ENCODE peak calls at places on chromosomes 1 and 21, in six cellular contexts. J, A, G, S, H and X are unnamed samples.

GRCh38 chr1:208211901-208212843 is 32.0 kb downstream of the PLXNA2 start:
- DNase-seq in J (no peak), A (no peak), G (no peak), S (no peak), H (no peak), X (no peak)

GRCh38 chr1:159214149-159214760 is 9.6 kb downstream of the ACKR1 start:
- DNase-seq in J (peak), A (peak), G (peak), S (peak), H (peak), X (peak)

GRCh38 chr21:34360488-34361241 is 3.1 kb upstream of the KCNE2 start:
- DNase-seq in J (no peak), A (no peak), G (no peak), S (no peak), H (no peak), X (no peak)

GRCh38 chr1:227561303-227561702 is 2.1 kb upstream of the ZNF678 start:
- DNase-seq in J (no peak), A (no peak), G (no peak), S (no peak), H (no peak), X (no peak)

GRCh38 chr1:168234846-168235547 is 9.2 kb downstream of the SFT2D2 start:
- DNase-seq in J (peak), A (no peak), G (peak), S (no peak), H (peak), X (peak)

GRCh38 chr1:220300442-220301121 is 28.3 kb upstream of the RAB3GAP2 start:
- DNase-seq in J (no peak), A (peak), G (peak), S (peak), H (no peak), X (peak)

GRCh38 chr1:59523745-59524450 is 227.0 kb downstream of the FGGY start:
- DNase-seq in J (no peak), A (no peak), G (no peak), S (no peak), H (no peak), X (no peak)

GRCh38 chr1:170857955-170858354 is 77.4 kb upstream of the MROH9 start:
- DNase-seq in J (no peak), A (no peak), G (no peak), S (no peak), H (no peak), X (no peak)

GRCh38 chr1:58573705-58574591 is 3.1 kb downstream of the TACSTD2 start:
- DNase-seq in J (no peak), A (no peak), G (no peak), S (peak), H (no peak), X (no peak)

GRCh38 chr21:21921410-21922232 is 923.4 kb downstream of the NCAM2 start:
- DNase-seq in J (no peak), A (no peak), G (peak), S (no peak), H (no peak), X (peak)

DNA sequence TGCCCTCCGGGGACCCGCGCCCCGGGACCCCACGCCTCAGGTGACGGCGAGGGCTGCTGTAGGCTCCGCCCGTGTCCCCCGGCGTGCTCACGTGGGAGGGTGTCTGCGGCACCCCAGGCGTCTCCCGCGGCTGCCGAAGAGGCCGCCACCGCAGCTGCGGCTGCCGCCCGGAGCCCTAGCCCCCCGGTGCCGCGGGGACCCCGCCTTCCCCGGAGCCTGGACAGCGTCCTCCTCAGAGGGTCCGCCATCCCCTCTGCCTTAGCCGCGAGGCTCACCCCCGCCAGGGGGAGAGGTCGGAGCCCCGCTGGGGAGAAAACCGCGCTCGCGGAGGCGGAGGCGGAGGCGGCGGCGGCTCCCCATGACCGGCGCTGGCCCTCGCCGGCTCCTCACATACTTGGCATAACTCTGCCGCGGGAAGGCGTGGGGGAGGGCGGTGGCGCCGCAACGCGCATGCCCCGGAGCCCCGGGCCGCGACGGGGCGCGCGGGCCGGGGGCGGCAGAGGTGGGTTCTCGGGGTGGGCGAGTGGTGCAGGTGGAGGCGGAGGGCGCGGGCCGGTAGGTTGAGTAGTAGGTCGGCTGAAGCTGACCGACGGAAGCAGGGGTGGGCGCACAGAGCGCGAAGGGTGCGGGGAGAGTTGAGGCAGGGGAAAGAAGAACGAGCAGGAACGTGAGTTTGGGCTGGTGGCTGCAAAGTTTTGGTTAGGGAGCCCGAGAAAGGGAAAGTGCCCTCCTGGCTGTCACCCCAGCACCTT is 700 bp upstream of the SYDE2 start:
- DNase-seq in J (no peak), A (peak), G (peak), S (peak), H (no peak), X (peak)
- TF ChIP-seq POLR2A in J (peak), A (peak), G (peak), S (peak), H (no peak), X (no peak)

GRCh38 chr1:114130846-114131525 is 22.7 kb downstream of the SYT6 start:
- DNase-seq in J (no peak), A (no peak), G (no peak), S (no peak), H (no peak), X (no peak)

GRCh38 chr1:114130213-114130612 is 23.5 kb downstream of the SYT6 start:
- DNase-seq in J (no peak), A (no peak), G (no peak), S (no peak), H (no peak), X (no peak)

GRCh38 chr1:114134518-114134917 is 19.2 kb downstream of the SYT6 start:
- DNase-seq in J (no peak), A (no peak), G (no peak), S (no peak), H (no peak), X (no peak)

GRCh38 chr1:114128293-114128692 is 25.4 kb downstream of the SYT6 start:
- DNase-seq in J (no peak), A (no peak), G (no peak), S (no peak), H (no peak), X (no peak)

DNA sequence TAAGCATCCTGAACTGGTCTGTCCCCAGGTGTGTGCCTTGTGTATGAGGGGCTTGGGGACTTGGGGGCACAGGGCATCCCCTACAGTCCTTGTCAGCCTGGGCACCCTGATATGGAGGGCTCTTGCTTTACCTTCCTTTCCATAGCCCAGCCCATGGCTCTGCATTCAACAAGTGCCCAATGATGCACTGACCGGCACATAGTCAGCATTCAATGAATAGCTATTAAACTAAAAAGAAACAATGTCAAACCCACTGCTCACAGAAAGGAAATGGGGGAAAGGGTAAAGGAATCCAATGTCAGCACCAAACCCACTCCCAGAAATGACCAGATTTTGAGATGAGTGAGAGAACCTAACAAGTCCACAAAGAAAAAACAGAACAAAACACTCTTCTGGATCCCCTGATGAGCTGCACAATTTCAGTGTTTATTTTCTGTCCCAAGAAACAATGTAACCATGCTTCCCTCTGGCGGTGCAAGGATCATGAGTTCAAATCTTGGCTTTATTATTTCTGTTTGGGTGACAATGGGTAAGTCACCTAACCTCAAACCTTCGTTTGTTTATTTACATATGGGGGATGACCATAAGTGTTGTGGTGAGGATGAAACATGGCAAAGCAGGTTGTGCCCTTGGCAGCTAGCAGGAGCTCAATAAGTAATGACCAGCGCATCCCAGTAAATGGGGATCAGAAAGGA is 22.0 kb downstream of the SYT6 start:
- DNase-seq in J (no peak), A (no peak), G (peak), S (no peak), H (no peak), X (no peak)
- TF ChIP-seq POLR2A in J (no peak), A (no peak), G (no peak), S (no peak), H (no peak), X (no peak)

GRCh38 chr1:9068971-9069323 is 488 bp downstream of the SLC2A5 start:
- DNase-seq in J (no peak), A (no peak), G (no peak), S (no peak), H (no peak), X (no peak)

GRCh38 chr1:9066945-9067807 is 2.3 kb downstream of the SLC2A5 start:
- DNase-seq in J (no peak), A (peak), G (peak), S (no peak), H (no peak), X (no peak)

GRCh38 chr1:9070421-9071015 is 1.1 kb upstream of the SLC2A5 start:
- DNase-seq in J (no peak), A (no peak), G (no peak), S (no peak), H (no peak), X (no peak)

GRCh38 chr1:9071554-9072235 is 2.3 kb upstream of the SLC2A5 start:
- DNase-seq in J (no peak), A (no peak), G (no peak), S (no peak), H (no peak), X (no peak)

DNA sequence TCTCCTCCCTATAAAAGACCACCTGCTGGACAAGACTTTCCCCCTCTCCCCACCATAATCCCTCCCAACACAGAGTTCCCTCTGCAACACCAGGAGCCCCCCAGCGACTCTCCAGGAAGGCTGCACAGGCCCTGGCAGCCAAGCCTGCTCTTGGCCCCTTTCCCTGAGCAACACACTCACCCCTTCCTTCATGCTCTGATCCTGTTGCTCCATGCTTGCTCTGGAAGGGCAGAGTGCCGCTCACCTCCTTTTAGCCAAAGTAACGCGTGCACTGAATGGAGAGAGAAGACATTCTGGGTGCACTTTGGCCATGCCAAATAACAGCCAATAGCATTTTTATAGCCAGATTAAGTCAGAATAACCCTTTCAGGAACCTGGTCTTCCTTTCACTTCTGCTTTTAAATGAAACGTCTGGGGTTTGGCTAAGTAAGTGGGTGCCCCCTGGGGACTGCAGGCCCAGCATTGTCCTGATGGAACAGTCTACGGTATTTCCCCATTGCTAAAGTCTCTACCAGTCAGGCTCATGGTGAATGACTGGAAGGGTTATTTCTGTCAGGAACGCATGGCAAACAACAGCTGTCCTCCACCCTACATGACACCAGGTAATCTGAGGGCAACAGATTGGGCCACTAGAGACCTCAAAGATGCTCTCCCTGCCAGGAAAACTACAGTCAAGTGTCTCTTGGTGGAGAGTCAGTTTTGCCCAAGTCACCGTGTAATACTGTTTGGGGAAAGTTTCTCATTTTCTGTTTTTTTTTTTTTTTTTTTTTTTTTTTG is at the start of gene SLC2A5:
- DNase-seq in J (no peak), A (peak), G (no peak), S (peak), H (no peak), X (no peak)
- TF ChIP-seq POLR2A in J (no peak), A (peak), G (no peak), S (no peak), H (no peak), X (no peak)

GRCh38 chr1:161399257-161399998 is 31.8 kb upstream of the CFAP126 start:
- DNase-seq in J (peak), A (peak), G (peak), S (peak), H (peak), X (peak)
- TF ChIP-seq POLR2A in J (no peak), A (peak), G (peak), S (no peak), H (peak), X (peak)

GRCh38 chr1:109402025-109402424 is 4.3 kb upstream of the SORT1 start:
- DNase-seq in J (no peak), A (no peak), G (no peak), S (no peak), H (no peak), X (no peak)
- TF ChIP-seq POLR2A in J (no peak), A (no peak), G (no peak), S (no peak), H (no peak), X (no peak)